ENCODE peak calls at places on chromosomes 2 and 18, in six cellular contexts. S, A, C, V, K and E are unnamed samples.

GRCh38 chr2:173056705-173057368 is 18.8 kb upstream of the MAP3K20 start:
- DNase-seq in S (no peak), A (no peak), C (no peak), V (no peak), K (no peak), E (no peak)

GRCh38 chr2:61905372-61906186 is at the start of gene COMMD1:
- DNase-seq in S (peak; percentile 94), A (peak; percentile 77), C (peak; percentile 64), V (peak; percentile 88), K (peak; percentile 52), E (peak; percentile 83)

GRCh38 chr2:120509991-120510735 is 164.2 kb downstream of the INHBB start:
- DNase-seq in S (no peak), A (no peak), C (no peak), V (no peak), K (no peak), E (no peak)

GRCh38 chr2:67839242-67839641 is 223.6 kb downstream of the C1D start:
- DNase-seq in S (peak; percentile 63), A (peak; percentile 12), C (no peak), V (no peak), K (no peak), E (no peak)

GRCh38 chr2:190978389-190979053 is 35.5 kb downstream of the STAT1 start:
- DNase-seq in S (peak; percentile 19), A (no peak), C (no peak), V (no peak), K (peak; percentile 82), E (no peak)

GRCh38 chr2:167689444-167689843 is 558.0 kb downstream of the STK39 start:
- DNase-seq in S (no peak), A (peak; percentile 33), C (no peak), V (no peak), K (no peak), E (no peak)

GRCh38 chr2:25453199-25453903 is 111.6 kb upstream of the DNMT3A start:
- DNase-seq in S (peak; percentile 21), A (no peak), C (no peak), V (no peak), K (peak; percentile 58), E (peak; percentile 73)

GRCh38 chr18:58806826-58807714 is 57.6 kb upstream of the ZNF532 start:
- DNase-seq in S (no peak), A (no peak), C (no peak), V (no peak), K (no peak), E (peak; percentile 66)

GRCh38 chr18:54774423-54774822 is 53.9 kb upstream of the RAB27B start:
- DNase-seq in S (peak; percentile 36), A (no peak), C (no peak), V (no peak), K (no peak), E (no peak)

GRCh38 chr18:60191926-60192325 is 180.6 kb downstream of the MC4R start:
- DNase-seq in S (no peak), A (peak; percentile 37), C (no peak), V (no peak), K (no peak), E (no peak)

GRCh38 chr2:101790856-101791255 is 93.3 kb downstream of the MAP4K4 start:
- DNase-seq in S (peak; percentile 90), A (peak; percentile 53), C (peak; percentile 59), V (no peak), K (no peak), E (no peak)

GRCh38 chr18:74390900-74391299 is 66.2 kb downstream of the DIPK1C start:
- DNase-seq in S (no peak), A (no peak), C (no peak), V (no peak), K (no peak), E (no peak)

GRCh38 chr18:74623047-74623816 is 25.6 kb downstream of the ZNF407 start:
- DNase-seq in S (peak; percentile 67), A (peak; percentile 39), C (no peak), V (no peak), K (no peak), E (no peak)

GRCh38 chr2:100741880-100742814 is 77.8 kb upstream of the NPAS2 start:
- DNase-seq in S (peak; percentile 94), A (no peak), C (peak; percentile 55), V (no peak), K (peak; percentile 97), E (no peak)

GRCh38 chr2:46001741-46002506 is 295.3 kb upstream of the EPAS1 start:
- DNase-seq in S (peak; percentile 25), A (no peak), C (no peak), V (no peak), K (no peak), E (no peak)